ENCODE peak calls at places on chromosomes 13 and 19, in six cellular contexts. P, C, G, E, U and V are unnamed samples.

GRCh38 chr13:66171821-66172220 is 1058.3 kb downstream of the PCDH9 start:
- DNase-seq in P (no peak), C (no peak), G (no peak), E (no peak), U (no peak), V (no peak)

GRCh38 chr13:98927954-98928927 is 49.6 kb downstream of the DOCK9 start:
- DNase-seq in P (no peak), C (no peak), G (no peak), E (no peak), U (no peak), V (no peak)

GRCh38 chr13:95360052-95360451 is 58.8 kb upstream of the ABCC4 start:
- DNase-seq in P (no peak), C (no peak), G (no peak), E (no peak), U (no peak), V (no peak)

GRCh38 chr13:40470665-40471064 is 195.8 kb downstream of the FOXO1 start:
- DNase-seq in P (no peak), C (no peak), G (no peak), E (no peak), U (no peak), V (no peak)

GRCh38 chr13:49436890-49437289 is 7.0 kb downstream of the CAB39L start:
- DNase-seq in P (no peak), C (no peak), G (no peak), E (no peak), U (no peak), V (no peak)

GRCh38 chr13:67792151-67792665 is 562.1 kb upstream of the PCDH9 start:
- DNase-seq in P (no peak), C (no peak), G (no peak), E (no peak), U (peak; percentile 81), V (no peak)

GRCh38 chr19:46416077-46416709 is 2.8 kb upstream of the CCDC8 start:
- DNase-seq in P (no peak), C (peak; percentile 97), G (no peak), E (no peak), U (peak; percentile 80), V (no peak)

GRCh38 chr13:23183292-23183691 is 2.5 kb downstream of the SGCG start:
- DNase-seq in P (no peak), C (no peak), G (no peak), E (no peak), U (no peak), V (no peak)

GRCh38 chr13:75375329-75375728 is 106.6 kb downstream of the TBC1D4 start:
- DNase-seq in P (no peak), C (no peak), G (no peak), E (no peak), U (no peak), V (no peak)

GRCh38 chr19:12364391-12365093 is 941 bp downstream of the ZNF442 start:
- DNase-seq in P (no peak), C (peak; percentile 15), G (no peak), E (no peak), U (no peak), V (no peak)

GRCh38 chr19:32824136-32824835 is 45.3 kb downstream of the SLC7A9 start:
- DNase-seq in P (no peak), C (no peak), G (no peak), E (no peak), U (no peak), V (no peak)

GRCh38 chr13:96947343-96947910 is 46.8 kb downstream of the OXGR1 start:
- DNase-seq in P (no peak), C (no peak), G (no peak), E (no peak), U (no peak), V (no peak)

GRCh38 chr19:39083983-39084731 is at the start of gene ACP7:
- DNase-seq in P (no peak), C (peak; percentile 40), G (no peak), E (peak; percentile 18), U (no peak), V (no peak)

GRCh38 chr19:57817976-57818375 is 3.3 kb upstream of the ZNF552 start:
- DNase-seq in P (no peak), C (no peak), G (no peak), E (no peak), U (no peak), V (no peak)

GRCh38 chr19:47663435-47663910 is 49.7 kb upstream of the EHD2 start:
- DNase-seq in P (no peak), C (no peak), G (no peak), E (no peak), U (no peak), V (no peak)

GRCh38 chr19:42092350-42092749 is 16.4 kb downstream of the ZNF574 start:
- DNase-seq in P (no peak), C (peak; percentile 69), G (peak; percentile 46), E (peak; percentile 41), U (peak; percentile 36), V (no peak)